ENCODE peak calls at places on chromosome 17, in nine cellular contexts. Y is adipocyte; T is CD8-positive, alpha-beta T cell; H is left lung; L is stomach; A is A549; E is heart right ventricle; W is uterus; D is Karpas-422. Q is an unnamed sample.

GRCh38 chr17:67244621-67245072 is 349 bp downstream of the HELZ start:
- DNase-seq in Y (peak; percentile 49), E (no peak), W (no peak), T (no peak), D (no peak), A (peak; percentile 23), H (peak; percentile 37), L (no peak), Q (peak; percentile 88)

GRCh38 chr17:73302189-73302588 is 9.6 kb downstream of the CDC42EP4 start:
- DNase-seq in T (no peak), H (no peak), A (no peak), D (no peak), E (no peak), Y (no peak), W (no peak), L (no peak), Q (no peak)

GRCh38 chr17:77772899-77773358 is 185.6 kb upstream of the TNRC6C start:
- DNase-seq in T (no peak), D (no peak), H (no peak), A (no peak), E (no peak), L (no peak), Y (no peak), W (no peak), Q (no peak)

GRCh38 chr17:50421308-50422031 is 4.5 kb upstream of the ACSF2 start:
- DNase-seq in D (peak; percentile 79), T (no peak), Y (peak; percentile 27), E (no peak), W (no peak), A (no peak), H (no peak), L (no peak), Q (no peak)

GRCh38 chr17:80833952-80834895 is 157.4 kb upstream of the CHMP6 start:
- DNase-seq in A (no peak), Y (peak; percentile 78), D (no peak), T (no peak), L (no peak), E (peak; percentile 65), H (peak; percentile 44), W (peak; percentile 61), Q (peak; percentile 60)

GRCh38 chr17:58605470-58605869 is 86.4 kb downstream of the TEX14 start:
- DNase-seq in D (no peak), E (no peak), W (no peak), T (no peak), H (no peak), A (no peak), L (no peak), Y (no peak), Q (no peak)

GRCh38 chr17:5823219-5823618 is 238.9 kb upstream of the NLRP1 start:
- DNase-seq in W (no peak), T (no peak), A (no peak), L (no peak), E (no peak), Y (no peak), H (no peak), D (no peak), Q (no peak)

GRCh38 chr17:43760254-43760852 is 1.8 kb upstream of the SOST start:
- DNase-seq in A (peak; percentile 98), H (peak; percentile 91), W (peak; percentile 93), D (peak; percentile 94), E (peak; percentile 92), L (peak; percentile 96), T (peak; percentile 79), Y (peak; percentile 96), Q (peak; percentile 95)

GRCh38 chr17:80482555-80483308 is 6.3 kb upstream of the NPTX1 start:
- DNase-seq in A (no peak), H (no peak), Y (no peak), T (no peak), W (no peak), L (no peak), D (no peak), E (no peak), Q (peak; percentile 48)

GRCh38 chr17:70332356-70332755 is 163.0 kb downstream of the KCNJ2 start:
- DNase-seq in D (no peak), Y (no peak), E (no peak), L (no peak), A (no peak), T (no peak), W (no peak), H (no peak), Q (no peak)

GRCh38 chr17:80063815-80064585 is 27.6 kb downstream of the CCDC40 start:
- DNase-seq in T (no peak), D (no peak), A (peak; percentile 93), Y (peak; percentile 9), E (peak; percentile 38), H (peak; percentile 69), L (peak; percentile 68), W (peak; percentile 71), Q (no peak)

GRCh38 chr17:31695456-31696090 is 163.5 kb downstream of the COPRS start:
- DNase-seq in W (no peak), E (no peak), L (no peak), T (no peak), Y (peak; percentile 73), D (no peak), A (no peak), H (no peak), Q (no peak)

GRCh38 chr17:28773736-28774135 is 29.9 kb downstream of the TRAF4 start:
- DNase-seq in T (no peak), H (no peak), E (no peak), A (no peak), W (no peak), Y (no peak), D (no peak), L (peak; percentile 14), Q (no peak)

GRCh38 chr17:43661699-43662431 is at the start of gene MEOX1:
- DNase-seq in D (no peak), Y (peak; percentile 57), W (no peak), A (no peak), H (no peak), E (no peak), L (no peak), T (no peak), Q (no peak)

GRCh38 chr17:19313746-19314651 is 48.5 kb downstream of the B9D1 start:
- DNase-seq in L (no peak), D (no peak), T (no peak), Y (no peak), E (no peak), W (no peak), A (no peak), H (no peak), Q (peak; percentile 47)

GRCh38 chr17:31511176-31511540 is 119.7 kb downstream of the RAB11FIP4 start:
- DNase-seq in W (no peak), D (no peak), H (no peak), E (no peak), Y (no peak), T (no peak), L (peak; percentile 90), A (no peak), Q (peak; percentile 70)

GRCh38 chr17:80345841-80346497 is 69.0 kb upstream of the ENDOV start:
- DNase-seq in E (no peak), Y (no peak), T (no peak), L (no peak), W (no peak), D (no peak), A (no peak), H (no peak), Q (peak; percentile 17)

GRCh38 chr17:1776857-1777256 is 15.0 kb downstream of the SERPINF1 start:
- DNase-seq in L (no peak), W (no peak), Y (no peak), T (no peak), A (no peak), D (no peak), E (no peak), H (no peak), Q (no peak)

GRCh38 chr17:39306509-39307212 is 80.9 kb upstream of the STAC2 start:
- DNase-seq in W (no peak), Y (peak; percentile 45), D (peak; percentile 84), E (no peak), L (no peak), H (no peak), A (no peak), T (no peak), Q (no peak)
- H3K4me1 ChIP-seq in W (no peaks in the 10 kb centered on the region), Y (peaks cover 16% of the 10 kb centered on the region), D (peaks cover 43% of the 10 kb centered on the region), E (peaks cover 9% of the 10 kb centered on the region), L (peaks cover 7% of the 10 kb centered on the region), H (peaks cover 9% of the 10 kb centered on the region), A (no peaks in the 10 kb centered on the region), T (no peaks in the 10 kb centered on the region), Q (peaks cover 14% of the 10 kb centered on the region)

DNA sequence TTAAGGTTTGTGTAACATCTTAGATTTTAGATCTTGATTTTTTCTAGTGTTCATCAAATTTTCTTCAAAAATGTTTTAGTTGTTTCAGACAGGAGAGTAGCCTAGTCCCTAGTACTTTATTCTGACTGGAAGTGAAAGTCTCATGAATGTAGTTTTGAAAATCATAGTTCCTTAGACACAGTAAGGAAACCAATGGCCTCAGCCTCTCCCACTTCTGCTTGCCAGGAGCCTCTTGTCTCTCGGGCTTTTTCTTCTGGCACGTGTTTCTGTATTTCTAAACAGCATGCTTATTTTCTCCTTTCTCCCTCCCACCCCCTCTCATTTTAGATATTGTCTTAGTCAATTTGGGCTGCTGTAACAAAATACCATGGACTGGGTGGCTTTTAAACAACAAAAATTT is 9.8 kb downstream of the SLFN5 start:
- DNase-seq in T (no peak), L (no peak), W (no peak), E (no peak), Y (no peak), D (no peak), H (peak; percentile 44), A (no peak), Q (no peak)
- H3K4me3 ChIP-seq in T (no peak overlapping the region), L (no peak overlapping the region), W (no peak overlapping the region), E (no peak overlapping the region), Y (peak overlapping the region; percentile 50), D (no peak overlapping the region), H (no peak overlapping the region), A (no peak overlapping the region), Q (no peak overlapping the region)

GRCh38 chr17:42132941-42133340 is 10.3 kb downstream of the HSPB9 start:
- DNase-seq in D (no peak), W (no peak), H (peak; percentile 87), E (no peak), A (no peak), T (no peak), L (peak; percentile 81), Y (peak; percentile 68), Q (no peak)
- H3K4me1 ChIP-seq in D (peaks cover 64% of the 10 kb centered on the region), W (no peaks in the 10 kb centered on the region), H (peaks cover 47% of the 10 kb centered on the region), E (peaks cover 87% of the 10 kb centered on the region), A (peaks cover 37% of the 10 kb centered on the region), T (peaks cover 36% of the 10 kb centered on the region), L (peaks cover 76% of the 10 kb centered on the region), Y (peaks cover 46% of the 10 kb centered on the region), Q (peaks cover 100% of the 10 kb centered on the region)

DNA sequence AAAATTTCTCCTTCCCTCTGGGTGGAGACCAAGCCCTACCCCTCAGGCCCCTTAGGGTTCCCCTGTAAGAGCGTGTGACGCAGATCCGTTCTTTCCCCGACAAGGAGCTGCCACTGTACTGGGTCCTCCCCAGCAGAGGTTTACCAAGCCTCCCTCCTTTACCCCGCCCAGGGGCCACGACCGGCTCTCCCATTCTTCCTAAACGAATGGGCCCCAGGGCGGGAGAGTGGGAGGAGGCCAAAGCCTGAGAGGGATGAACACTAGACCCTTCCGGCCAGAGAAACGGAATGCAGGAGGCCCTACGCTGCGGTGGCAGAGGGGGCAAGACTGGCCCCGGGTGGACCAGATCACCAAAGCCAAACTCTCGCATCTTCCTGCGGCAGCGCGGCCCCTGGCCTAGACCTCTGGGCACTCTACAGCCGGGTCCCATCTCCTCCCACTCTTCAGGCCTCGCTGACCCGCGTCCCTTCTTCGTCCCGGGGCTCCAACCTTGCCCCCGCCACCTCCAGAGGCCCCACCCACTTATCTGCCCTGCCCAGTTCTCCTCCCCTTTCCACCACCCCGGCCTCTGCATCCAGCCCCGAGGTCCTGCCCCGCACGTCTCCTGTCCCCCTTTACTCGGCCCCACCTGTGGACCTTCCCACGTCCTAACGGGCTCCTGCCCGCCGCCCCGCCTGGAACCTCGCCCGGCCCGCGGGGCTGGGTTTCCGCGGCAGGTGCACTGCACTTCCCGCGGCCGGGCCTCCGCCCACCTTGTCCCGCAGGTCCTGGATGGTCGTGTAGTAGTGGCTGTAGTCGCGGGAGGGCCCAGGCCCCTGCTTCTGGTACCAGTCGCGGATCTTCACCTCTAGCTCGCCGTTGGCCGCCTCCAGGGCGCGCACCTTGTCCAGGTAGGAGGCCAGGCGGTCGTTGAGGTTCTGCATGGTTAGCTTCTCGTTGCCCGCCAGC is 758 bp downstream of the KRT19 start:
- DNase-seq in T (no peak), Y (peak; percentile 37), L (peak; percentile 44), A (no peak), D (no peak), E (no peak), H (no peak), W (peak; percentile 57), Q (no peak)
- H3K4me3 ChIP-seq in T (peak overlapping the region; percentile 30), Y (peak overlapping the region; percentile 65), L (peak overlapping the region; percentile 63), A (peak overlapping the region; percentile 49), D (no peak overlapping the region), E (peak overlapping the region; percentile 24), H (peak overlapping the region; percentile 40), W (peak overlapping the region; percentile 55), Q (peak overlapping the region; percentile 12)